ENCODE peak calls at places on chromosomes 2 and 18, in eight cellular contexts. S is Right ventricle myocardium inferior, G is germinal center, W is NCI-H345, B is hippocampal formation, V is A172, D is progenitor cell of endocrine pancreas, L is skeletal muscle cell. I is an unnamed sample.

GRCh38 chr18:31042068-31042390 is 513 bp downstream of the DSC3 start:
- DNase-seq in S (peak), G (no peak), W (no peak), B (no peak), V (no peak), D (peak), L (no peak), I (no peak)

GRCh38 chr18:908631-909621 is 4.3 kb downstream of the ADCYAP1 start:
- DNase-seq in S (no peak), G (no peak), W (peak), B (no peak), V (no peak), D (no peak), L (no peak), I (no peak)

GRCh38 chr2:98519851-98520250 is 75.2 kb downstream of the INPP4A start:
- DNase-seq in S (no peak), G (no peak), W (no peak), B (no peak), V (no peak), D (no peak), L (no peak), I (no peak)

GRCh38 chr2:226399006-226399405 is 400.6 kb downstream of the IRS1 start:
- DNase-seq in S (no peak), G (no peak), W (no peak), B (no peak), V (no peak), D (no peak), L (no peak), I (no peak)

GRCh38 chr2:232422051-232422450 is 15.4 kb downstream of the ALPG start:
- DNase-seq in S (peak), G (no peak), W (no peak), B (no peak), V (no peak), D (no peak), L (no peak), I (no peak)

GRCh38 chr18:79394438-79395307 is 1.1 kb upstream of the NFATC1 start:
- DNase-seq in S (peak), G (peak), W (peak), B (no peak), V (no peak), D (no peak), L (no peak), I (peak)

GRCh38 chr2:123993728-123994323 is 31.3 kb upstream of the CNTNAP5 start:
- DNase-seq in S (no peak), G (peak), W (no peak), B (no peak), V (peak), D (peak), L (no peak), I (peak)

GRCh38 chr2:147628971-147629421 is 215.8 kb upstream of the ACVR2A start:
- DNase-seq in S (no peak), G (no peak), W (no peak), B (no peak), V (no peak), D (no peak), L (no peak), I (peak)

GRCh38 chr2:17918789-17919188 is 40.3 kb downstream of the KCNS3 start:
- DNase-seq in S (no peak), G (no peak), W (peak), B (peak), V (no peak), D (no peak), L (no peak), I (no peak)

GRCh38 chr2:203675086-203675485 is 31.4 kb upstream of the CD28 start:
- DNase-seq in S (no peak), G (no peak), W (no peak), B (no peak), V (no peak), D (no peak), L (no peak), I (peak)

GRCh38 chr2:40202798-40203400 is 249.0 kb downstream of the SLC8A1 start:
- DNase-seq in S (no peak), G (no peak), W (no peak), B (no peak), V (no peak), D (no peak), L (no peak), I (no peak)

GRCh38 chr2:119678021-119678656 is 862 bp upstream of the TMEM177 start:
- DNase-seq in S (no peak), G (no peak), W (peak), B (no peak), V (no peak), D (no peak), L (no peak), I (no peak)

GRCh38 chr2:126660068-126660467 is 4.1 kb downstream of the GYPC start:
- DNase-seq in S (no peak), G (no peak), W (no peak), B (no peak), V (no peak), D (no peak), L (no peak), I (no peak)

GRCh38 chr2:36356990-36357505 is 1.5 kb downstream of the CRIM1 start:
- DNase-seq in S (no peak), G (peak), W (no peak), B (no peak), V (no peak), D (no peak), L (no peak), I (no peak)

GRCh38 chr18:21012308-21012707 is 99.3 kb downstream of the ROCK1 start:
- DNase-seq in S (no peak), G (no peak), W (no peak), B (no peak), V (no peak), D (no peak), L (no peak), I (no peak)

GRCh38 chr2:191296083-191297006 is 51.1 kb downstream of the MYO1B start:
- DNase-seq in S (no peak), G (no peak), W (no peak), B (no peak), V (no peak), D (no peak), L (no peak), I (no peak)

GRCh38 chr2:3101704-3102055 is 275.9 kb downstream of the EIPR1 start:
- DNase-seq in S (no peak), G (no peak), W (no peak), B (no peak), V (no peak), D (no peak), L (no peak), I (no peak)

GRCh38 chr2:236666646-236667204 is 97.1 kb downstream of the ACKR3 start:
- DNase-seq in S (no peak), G (no peak), W (no peak), B (no peak), V (no peak), D (no peak), L (no peak), I (no peak)

GRCh38 chr2:47108638-47109372 is 46.3 kb downstream of the STPG4 start:
- DNase-seq in S (no peak), G (no peak), W (no peak), B (no peak), V (peak), D (no peak), L (no peak), I (no peak)

GRCh38 chr18:79567481-79568147 is 112.0 kb upstream of the CTDP1 start:
- DNase-seq in S (peak), G (no peak), W (no peak), B (no peak), V (peak), D (no peak), L (peak), I (peak)

I was measured in stromal cell of bone marrow.